ENCODE peak calls at places on chromosomes 2 and 18, in nine cellular contexts. One of them, this sample, is unnamed. For H3K27me3, the result is how much of the 10 kb centered on the place peaks cover.

GRCh38 chr18:6629635-6630140 is 99.8 kb upstream of the ARHGAP28 start:
- DNase-seq in IMR-90: peak
- DNase-seq in GM06990: no peak
- DNase-seq in dorsolateral prefrontal cortex: no peak
- DNase-seq in HepG2: no peak
- DNase-seq in stomach: no peak
- DNase-seq in mammary epithelial cell: peak
- DNase-seq in GM23248: peak
- DNase-seq in transverse colon: no peak
- DNase-seq in this sample: no peak

GRCh38 chr2:183597841-183598240 is 473.6 kb downstream of the NUP35 start:
- DNase-seq in IMR-90: no peak
- DNase-seq in GM06990: no peak
- DNase-seq in dorsolateral prefrontal cortex: no peak
- DNase-seq in HepG2: no peak
- DNase-seq in stomach: no peak
- DNase-seq in mammary epithelial cell: peak
- DNase-seq in GM23248: no peak
- DNase-seq in transverse colon: no peak
- DNase-seq in this sample: no peak

GRCh38 chr2:89844221-89844943 is 1152.9 kb downstream of the RPIA start:
- DNase-seq in IMR-90: no peak
- DNase-seq in GM06990: no peak
- DNase-seq in dorsolateral prefrontal cortex: no peak
- DNase-seq in HepG2: no peak
- DNase-seq in stomach: no peak
- DNase-seq in mammary epithelial cell: no peak
- DNase-seq in GM23248: no peak
- DNase-seq in transverse colon: no peak
- DNase-seq in this sample: no peak

GRCh38 chr2:240557808-240558207 is at the start of gene ANKMY1:
- DNase-seq in IMR-90: peak
- DNase-seq in GM06990: peak
- DNase-seq in dorsolateral prefrontal cortex: no peak
- DNase-seq in HepG2: no peak
- DNase-seq in stomach: peak
- DNase-seq in mammary epithelial cell: peak
- DNase-seq in GM23248: peak
- DNase-seq in transverse colon: peak
- DNase-seq in this sample: peak

GRCh38 chr2:145652992-145653545 is 1133.2 kb upstream of the ZEB2 start:
- DNase-seq in IMR-90: peak
- DNase-seq in GM06990: no peak
- DNase-seq in dorsolateral prefrontal cortex: no peak
- DNase-seq in HepG2: no peak
- DNase-seq in stomach: no peak
- DNase-seq in mammary epithelial cell: peak
- DNase-seq in GM23248: peak
- DNase-seq in transverse colon: no peak
- DNase-seq in this sample: no peak

GRCh38 chr2:111122631-111123421 is 2.1 kb downstream of the BCL2L11 start:
- DNase-seq in IMR-90: peak
- DNase-seq in GM06990: peak
- DNase-seq in dorsolateral prefrontal cortex: peak
- DNase-seq in HepG2: peak
- DNase-seq in stomach: peak
- DNase-seq in mammary epithelial cell: peak
- DNase-seq in GM23248: peak
- DNase-seq in transverse colon: peak
- DNase-seq in this sample: peak

GRCh38 chr2:28976584-28976983 is 4.5 kb upstream of the TOGARAM2 start:
- DNase-seq in IMR-90: peak
- DNase-seq in GM06990: no peak
- DNase-seq in dorsolateral prefrontal cortex: no peak
- DNase-seq in HepG2: peak
- DNase-seq in stomach: no peak
- DNase-seq in mammary epithelial cell: peak
- DNase-seq in GM23248: peak
- DNase-seq in transverse colon: no peak
- DNase-seq in this sample: no peak

GRCh38 chr2:67982956-67983355 is 79.8 kb downstream of the C1D start:
- DNase-seq in IMR-90: peak
- DNase-seq in GM06990: no peak
- DNase-seq in dorsolateral prefrontal cortex: no peak
- DNase-seq in HepG2: no peak
- DNase-seq in stomach: no peak
- DNase-seq in mammary epithelial cell: no peak
- DNase-seq in GM23248: peak
- DNase-seq in transverse colon: no peak
- DNase-seq in this sample: no peak

GRCh38 chr2:161422812-161423211 is 6.7 kb downstream of the TBR1 start:
- DNase-seq in IMR-90: no peak
- DNase-seq in GM06990: no peak
- DNase-seq in dorsolateral prefrontal cortex: no peak
- DNase-seq in HepG2: no peak
- DNase-seq in stomach: no peak
- DNase-seq in mammary epithelial cell: no peak
- DNase-seq in GM23248: no peak
- DNase-seq in transverse colon: no peak
- DNase-seq in this sample: no peak

GRCh38 chr2:161418275-161418714 is 2.2 kb downstream of the TBR1 start:
- DNase-seq in IMR-90: no peak
- DNase-seq in GM06990: no peak
- DNase-seq in dorsolateral prefrontal cortex: no peak
- DNase-seq in HepG2: no peak
- DNase-seq in stomach: no peak
- DNase-seq in mammary epithelial cell: no peak
- DNase-seq in GM23248: no peak
- DNase-seq in transverse colon: no peak
- DNase-seq in this sample: no peak

GRCh38 chr2:161419338-161419965 is 3.4 kb downstream of the TBR1 start:
- DNase-seq in IMR-90: no peak
- DNase-seq in GM06990: no peak
- DNase-seq in dorsolateral prefrontal cortex: no peak
- DNase-seq in HepG2: no peak
- DNase-seq in stomach: no peak
- DNase-seq in mammary epithelial cell: no peak
- DNase-seq in GM23248: no peak
- DNase-seq in transverse colon: no peak
- DNase-seq in this sample: no peak

GRCh38 chr2:161418715-161419337 is 2.7 kb downstream of the TBR1 start:
- DNase-seq in IMR-90: peak
- DNase-seq in GM06990: peak
- DNase-seq in dorsolateral prefrontal cortex: no peak
- DNase-seq in HepG2: no peak
- DNase-seq in stomach: no peak
- DNase-seq in mammary epithelial cell: no peak
- DNase-seq in GM23248: peak
- DNase-seq in transverse colon: peak
- DNase-seq in this sample: no peak

DNA sequence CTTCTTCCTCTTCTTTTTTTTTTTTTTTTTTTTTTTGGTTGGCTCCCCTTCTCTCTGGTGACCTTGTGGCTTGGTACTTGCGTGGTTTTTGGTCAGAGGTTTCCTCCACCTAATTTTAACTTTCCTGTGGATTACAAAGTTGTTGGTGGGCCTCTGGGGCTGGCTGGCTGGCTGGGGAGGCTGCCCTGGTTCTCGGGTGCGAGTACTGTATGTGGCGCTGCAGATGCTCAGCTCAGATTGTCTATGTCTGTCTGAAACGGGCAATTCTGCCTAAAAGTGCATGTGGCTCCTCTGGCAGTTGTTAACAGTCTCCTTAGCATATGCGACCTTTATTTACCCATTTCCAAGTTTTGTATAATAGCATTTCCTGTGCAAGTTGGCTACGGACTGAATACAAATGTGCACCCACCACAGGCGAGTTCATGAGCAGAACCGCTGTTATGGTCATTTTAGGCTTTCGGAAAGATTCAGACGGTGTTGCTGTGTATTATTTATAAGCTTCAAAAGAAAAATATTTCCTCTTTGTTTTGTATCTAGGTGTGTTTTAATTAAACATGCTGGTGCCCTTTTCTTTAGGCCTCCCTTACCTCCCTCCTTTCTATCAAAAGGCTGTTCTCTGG is 4.4 kb downstream of the TBR1 start:
- DNase-seq in IMR-90: no peak
- DNase-seq in GM06990: no peak
- DNase-seq in dorsolateral prefrontal cortex: no peak
- DNase-seq in HepG2: no peak
- DNase-seq in stomach: no peak
- DNase-seq in mammary epithelial cell: no peak
- DNase-seq in GM23248: no peak
- DNase-seq in transverse colon: no peak
- DNase-seq in this sample: no peak
- H3K27me3 ChIP-seq in IMR-90: half or more
- H3K27me3 ChIP-seq in GM06990: under half
- H3K27me3 ChIP-seq in dorsolateral prefrontal cortex: half or more
- H3K27me3 ChIP-seq in HepG2: under half
- H3K27me3 ChIP-seq in stomach: half or more
- H3K27me3 ChIP-seq in mammary epithelial cell: half or more
- H3K27me3 ChIP-seq in GM23248: half or more
- H3K27me3 ChIP-seq in transverse colon: half or more
- H3K27me3 ChIP-seq in this sample: under half

GRCh38 chr2:176648691-176649297 is 379.6 kb downstream of the MTX2 start:
- DNase-seq in IMR-90: no peak
- DNase-seq in GM06990: no peak
- DNase-seq in dorsolateral prefrontal cortex: no peak
- DNase-seq in HepG2: no peak
- DNase-seq in stomach: no peak
- DNase-seq in mammary epithelial cell: no peak
- DNase-seq in GM23248: no peak
- DNase-seq in transverse colon: no peak
- DNase-seq in this sample: no peak

GRCh38 chr2:176650811-176651559 is 381.7 kb downstream of the MTX2 start:
- DNase-seq in IMR-90: no peak
- DNase-seq in GM06990: no peak
- DNase-seq in dorsolateral prefrontal cortex: no peak
- DNase-seq in HepG2: no peak
- DNase-seq in stomach: no peak
- DNase-seq in mammary epithelial cell: no peak
- DNase-seq in GM23248: no peak
- DNase-seq in transverse colon: no peak
- DNase-seq in this sample: no peak

GRCh38 chr2:176647325-176648155 is 378.3 kb downstream of the MTX2 start:
- DNase-seq in IMR-90: no peak
- DNase-seq in GM06990: no peak
- DNase-seq in dorsolateral prefrontal cortex: no peak
- DNase-seq in HepG2: no peak
- DNase-seq in stomach: no peak
- DNase-seq in mammary epithelial cell: no peak
- DNase-seq in GM23248: no peak
- DNase-seq in transverse colon: no peak
- DNase-seq in this sample: no peak

GRCh38 chr2:176652300-176653182 is 383.3 kb downstream of the MTX2 start:
- DNase-seq in IMR-90: peak
- DNase-seq in GM06990: no peak
- DNase-seq in dorsolateral prefrontal cortex: no peak
- DNase-seq in HepG2: peak
- DNase-seq in stomach: no peak
- DNase-seq in mammary epithelial cell: peak
- DNase-seq in GM23248: peak
- DNase-seq in transverse colon: no peak
- DNase-seq in this sample: peak

DNA sequence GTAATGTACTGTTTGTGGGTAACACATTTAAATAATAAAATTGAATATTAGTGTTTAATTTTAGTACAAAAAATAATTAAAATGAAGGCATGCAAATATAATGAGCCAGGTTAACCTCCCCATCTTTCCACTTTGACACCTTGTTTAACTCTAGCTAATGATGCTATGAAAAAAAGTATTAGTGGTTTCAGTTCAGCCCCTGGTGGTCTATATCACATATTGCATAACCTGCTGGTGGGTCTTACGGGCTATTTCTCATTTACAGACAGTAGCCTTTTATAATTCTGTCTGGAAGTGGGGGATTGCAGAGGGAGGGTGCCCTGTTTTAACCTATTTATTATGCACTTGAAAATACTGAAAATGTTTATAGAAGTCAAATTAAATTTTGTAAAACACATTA is 380.9 kb downstream of the MTX2 start:
- DNase-seq in IMR-90: no peak
- DNase-seq in GM06990: no peak
- DNase-seq in dorsolateral prefrontal cortex: no peak
- DNase-seq in HepG2: no peak
- DNase-seq in stomach: no peak
- DNase-seq in mammary epithelial cell: no peak
- DNase-seq in GM23248: no peak
- DNase-seq in transverse colon: no peak
- DNase-seq in this sample: no peak
- H3K27me3 ChIP-seq in IMR-90: under half
- H3K27me3 ChIP-seq in GM06990: under half
- H3K27me3 ChIP-seq in dorsolateral prefrontal cortex: under half
- H3K27me3 ChIP-seq in HepG2: under half
- H3K27me3 ChIP-seq in stomach: under half
- H3K27me3 ChIP-seq in mammary epithelial cell: under half
- H3K27me3 ChIP-seq in GM23248: under half
- H3K27me3 ChIP-seq in transverse colon: under half
- H3K27me3 ChIP-seq in this sample: under half

DNA sequence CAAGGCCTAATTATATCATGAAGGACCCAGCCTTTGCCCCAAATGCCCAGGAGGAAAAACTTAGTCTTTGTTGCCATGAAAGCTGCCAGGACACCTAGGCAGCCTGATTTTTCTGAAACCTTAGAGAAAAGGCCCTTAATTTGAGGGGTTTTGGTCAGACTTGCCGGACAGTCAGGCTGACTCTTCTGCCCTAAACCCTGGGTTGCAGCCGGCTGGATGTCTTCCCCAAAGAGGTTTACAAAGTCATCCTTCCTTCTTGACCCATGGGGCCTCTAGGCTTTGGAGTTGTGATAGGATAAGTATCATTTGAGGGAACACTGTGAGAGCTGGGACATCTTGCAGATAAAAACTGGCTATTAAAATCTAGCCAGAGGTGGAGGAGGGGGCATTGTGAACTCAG is 2.4 kb upstream of the HOXD1 start:
- DNase-seq in IMR-90: no peak
- DNase-seq in GM06990: no peak
- DNase-seq in dorsolateral prefrontal cortex: no peak
- DNase-seq in HepG2: no peak
- DNase-seq in stomach: no peak
- DNase-seq in mammary epithelial cell: no peak
- DNase-seq in GM23248: no peak
- DNase-seq in transverse colon: no peak
- DNase-seq in this sample: no peak
- H3K27me3 ChIP-seq in IMR-90: half or more
- H3K27me3 ChIP-seq in GM06990: under half
- H3K27me3 ChIP-seq in dorsolateral prefrontal cortex: half or more
- H3K27me3 ChIP-seq in HepG2: under half
- H3K27me3 ChIP-seq in stomach: half or more
- H3K27me3 ChIP-seq in mammary epithelial cell: under half
- H3K27me3 ChIP-seq in GM23248: under half
- H3K27me3 ChIP-seq in transverse colon: under half
- H3K27me3 ChIP-seq in this sample: half or more

DNA sequence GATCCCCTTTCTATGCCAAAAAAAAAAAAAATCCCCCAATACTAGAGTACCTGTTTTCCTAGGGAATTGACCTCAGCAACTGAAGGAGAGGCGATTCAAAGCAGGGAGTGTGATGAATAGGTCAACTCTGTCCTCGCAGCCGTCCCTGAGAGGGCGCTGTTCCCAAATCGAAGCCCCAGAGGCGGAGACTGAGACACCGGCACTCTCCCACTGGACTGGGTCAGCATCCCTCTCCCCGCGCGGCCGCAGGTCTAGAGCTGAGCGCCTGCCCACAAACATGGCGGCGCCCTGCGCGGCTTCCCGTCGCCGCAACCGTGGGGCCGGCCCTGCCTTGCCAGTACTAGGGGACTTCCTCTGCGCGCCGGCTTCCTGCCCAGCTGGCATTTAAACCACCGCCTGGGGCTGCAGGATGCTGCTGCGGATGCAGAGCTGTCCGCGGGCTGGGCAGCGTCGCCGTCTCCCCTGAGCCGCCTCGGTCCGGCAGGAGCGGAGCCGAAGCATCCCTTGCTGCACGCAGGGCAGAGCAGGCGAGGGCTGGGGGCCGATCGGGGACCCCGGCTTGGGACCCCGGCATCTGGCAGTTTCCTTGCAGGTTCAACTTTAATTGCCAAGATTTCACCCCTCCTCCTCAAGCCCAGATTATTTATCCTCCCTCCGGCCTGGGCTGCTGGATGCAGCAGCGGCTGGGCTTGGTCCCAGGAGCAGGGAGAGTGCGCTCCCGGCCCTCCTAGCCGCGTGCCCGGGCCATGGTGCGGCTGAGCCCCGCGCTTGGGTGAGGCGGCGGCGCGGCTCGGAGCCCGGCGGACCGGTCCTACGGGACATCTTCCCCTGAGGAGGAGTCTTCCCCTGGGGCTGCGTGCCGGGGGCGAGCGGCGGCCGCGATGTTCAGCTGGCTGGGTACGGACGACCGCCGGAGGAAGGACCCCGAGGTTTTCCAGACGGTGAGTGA is at the start of gene EHD3:
- DNase-seq in IMR-90: peak
- DNase-seq in GM06990: peak
- DNase-seq in dorsolateral prefrontal cortex: peak
- DNase-seq in HepG2: peak
- DNase-seq in stomach: peak
- DNase-seq in mammary epithelial cell: peak
- DNase-seq in GM23248: peak
- DNase-seq in transverse colon: peak
- DNase-seq in this sample: peak
- H3K27me3 ChIP-seq in IMR-90: under half
- H3K27me3 ChIP-seq in GM06990: under half
- H3K27me3 ChIP-seq in dorsolateral prefrontal cortex: under half
- H3K27me3 ChIP-seq in HepG2: under half
- H3K27me3 ChIP-seq in stomach: under half
- H3K27me3 ChIP-seq in mammary epithelial cell: under half
- H3K27me3 ChIP-seq in GM23248: under half
- H3K27me3 ChIP-seq in transverse colon: under half
- H3K27me3 ChIP-seq in this sample: under half